ENCODE peak calls at places on chromosomes 5 and 9, in six cellular contexts. E is nephron progenitor cell, S is chondrocyte, R is colonic mucosa, L is AG04449, Y is GM06990. A is an unnamed sample.

GRCh38 chr9:1495684-1496083 is 445.5 kb downstream of the DMRT2 start:
- DNase-seq in Y (no peak), E (no peak), S (no peak), R (no peak), L (no peak), A (no peak)

GRCh38 chr9:92763721-92764380 is 782 bp downstream of the BICD2 start:
- DNase-seq in E (peak), S (no peak), Y (peak), L (no peak), R (no peak), A (peak)

GRCh38 chr9:133335924-133336811 is at the start of gene SURF6:
- DNase-seq in L (peak), S (peak), Y (peak), R (peak), E (peak), A (peak)

GRCh38 chr5:14522721-14523120 is 58.9 kb upstream of the OTULINL start:
- DNase-seq in Y (no peak), S (no peak), E (no peak), L (no peak), R (no peak), A (no peak)

GRCh38 chr9:32486839-32487562 is 39.0 kb downstream of the RIGI start:
- DNase-seq in L (peak), R (no peak), S (no peak), Y (no peak), E (no peak), A (no peak)

GRCh38 chr5:84635235-84636055 is 250.8 kb upstream of the EDIL3 start:
- DNase-seq in Y (no peak), S (peak), L (no peak), E (no peak), R (no peak), A (no peak)

GRCh38 chr9:289121-289520 is 74.5 kb downstream of the DOCK8 start:
- DNase-seq in Y (no peak), S (no peak), R (no peak), L (no peak), E (no peak), A (no peak)

GRCh38 chr5:140565024-140565779 is 574 bp downstream of the SLC35A4 start:
- DNase-seq in R (no peak), E (no peak), S (no peak), L (no peak), Y (no peak), A (no peak)

GRCh38 chr5:171342362-171343111 is 33.5 kb downstream of the TLX3 start:
- DNase-seq in S (no peak), Y (no peak), R (peak), L (peak), E (peak), A (peak)

GRCh38 chr9:31615964-31616363 is 768.5 kb upstream of the ACO1 start:
- DNase-seq in S (no peak), L (no peak), E (no peak), Y (no peak), R (no peak), A (no peak)

GRCh38 chr5:1963941-1964451 is 81.3 kb upstream of the IRX4 start:
- DNase-seq in R (peak), L (no peak), E (no peak), Y (no peak), S (no peak), A (no peak)

GRCh38 chr9:86202338-86202882 is 57.0 kb downstream of the C9orf153 start:
- DNase-seq in L (peak), R (no peak), Y (no peak), S (no peak), E (peak), A (peak)

GRCh38 chr5:134594797-134595457 is 37.7 kb downstream of the SAR1B start:
- DNase-seq in Y (no peak), S (no peak), L (no peak), E (no peak), R (peak), A (no peak)

GRCh38 chr5:126801992-126802294 is 25.0 kb downstream of the LMNB1 start:
- DNase-seq in L (no peak), S (no peak), E (no peak), Y (no peak), R (no peak), A (peak)

GRCh38 chr5:88368201-88368600 is 99.6 kb upstream of the TMEM161B start:
- DNase-seq in L (no peak), R (no peak), Y (no peak), E (no peak), S (no peak), A (no peak)

GRCh38 chr5:59125961-59126360 is 543.1 kb downstream of the RAB3C start:
- DNase-seq in Y (no peak), S (no peak), L (no peak), R (no peak), E (no peak), A (no peak)

GRCh38 chr9:125523681-125524080 is 183.3 kb downstream of the MAPKAP1 start:
- DNase-seq in R (no peak), E (no peak), S (no peak), Y (no peak), L (no peak), A (no peak)

GRCh38 chr5:53397141-53397794 is 83.2 kb upstream of the FST start:
- DNase-seq in R (no peak), Y (no peak), S (no peak), E (no peak), L (no peak), A (no peak)

GRCh38 chr5:80761176-80761575 is 106.4 kb upstream of the DHFR start:
- DNase-seq in E (no peak), L (no peak), Y (no peak), R (no peak), S (no peak), A (no peak)

GRCh38 chr5:66891184-66891925 is 295.2 kb downstream of the MAST4 start:
- DNase-seq in S (no peak), L (no peak), E (no peak), Y (no peak), R (peak), A (no peak)

GRCh38 chr5:149405550-149406202 is 26.6 kb upstream of the IL17B start:
- DNase-seq in R (no peak), L (no peak), E (no peak), S (no peak), Y (no peak), A (no peak)

GRCh38 chr9:26175264-26175663 is 497.0 kb upstream of the TUSC1 start:
- DNase-seq in R (no peak), Y (no peak), E (no peak), L (peak), S (no peak), A (no peak)

GRCh38 chr5:16857635-16858034 is 78.5 kb downstream of the MYO10 start:
- DNase-seq in L (no peak), Y (no peak), E (no peak), R (no peak), S (no peak), A (no peak)

GRCh38 chr9:27310582-27310981 is 13.6 kb upstream of the EQTN start:
- DNase-seq in R (no peak), E (no peak), Y (no peak), S (no peak), L (no peak), A (no peak)

GRCh38 chr5:5387192-5387591 is 35.3 kb upstream of the ICE1 start:
- DNase-seq in E (no peak), R (no peak), S (no peak), Y (no peak), L (no peak), A (no peak)

GRCh38 chr9:126397056-126397455 is 70.4 kb downstream of the MVB12B start:
- DNase-seq in L (no peak), E (no peak), R (no peak), Y (peak), S (no peak), A (peak)

GRCh38 chr5:149038336-149039075 is 24.4 kb downstream of the SH3TC2 start:
- DNase-seq in Y (no peak), E (no peak), L (no peak), R (no peak), S (no peak), A (no peak)

GRCh38 chr5:82820188-82820587 is 257.0 kb downstream of the TMEM167A start:
- DNase-seq in E (no peak), Y (no peak), R (no peak), L (no peak), S (no peak), A (no peak)

GRCh38 chr5:52342361-52342760 is 445.4 kb upstream of the ITGA1 start:
- DNase-seq in R (no peak), L (no peak), S (no peak), Y (no peak), E (no peak), A (no peak)

GRCh38 chr9:101840694-101841188 is 102.3 kb upstream of the GRIN3A start:
- DNase-seq in R (no peak), S (no peak), E (no peak), Y (no peak), L (no peak), A (no peak)

GRCh38 chr5:113806823-113807222 is 293.3 kb downstream of the YTHDC2 start:
- DNase-seq in R (no peak), Y (no peak), L (no peak), S (no peak), E (peak), A (no peak)

GRCh38 chr5:36875051-36875788 is 1.3 kb upstream of the NIPBL start:
- DNase-seq in Y (peak), L (no peak), S (peak), R (peak), E (peak), A (peak)

GRCh38 chr5:151223447-151224264 is at the start of gene CCDC69:
- DNase-seq in L (no peak), E (peak), R (peak), S (no peak), Y (peak), A (peak)

GRCh38 chr5:97074859-97075489 is 67.4 kb downstream of the LIX1 start:
- DNase-seq in R (no peak), L (no peak), Y (no peak), S (no peak), E (no peak), A (no peak)
- TF ChIP-seq CTCF in R (no peak), L (no peak), Y (no peak), S (no peak), E (no peak), A (no peak)

DNA sequence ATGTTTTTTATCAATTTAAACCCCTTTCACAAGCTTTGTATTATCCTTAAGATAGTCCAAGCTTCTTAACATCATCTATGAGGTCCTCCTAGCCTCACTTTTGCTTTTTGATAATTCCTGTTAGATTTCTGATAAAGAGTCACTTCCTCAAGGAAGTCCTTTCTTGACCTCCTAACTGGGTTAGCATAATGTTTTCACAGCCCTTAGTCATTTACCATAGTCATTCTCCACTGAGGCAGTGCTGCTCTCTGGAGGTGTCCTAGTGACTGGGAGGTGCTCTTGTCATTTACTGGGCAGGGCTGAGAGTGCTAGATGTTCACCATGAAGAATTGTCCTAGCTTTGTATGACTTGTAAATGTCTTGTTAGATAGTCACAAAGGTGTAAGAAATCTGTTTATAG is 26.4 kb downstream of the TNPO1 start:
- DNase-seq in Y (no peak), E (no peak), S (no peak), R (peak), L (no peak), A (peak)
- TF ChIP-seq CTCF in Y (no peak), E (no peak), S (peak), R (no peak), L (no peak), A (no peak)

GRCh38 chr5:55402199-55402598 is 94.4 kb downstream of the MTREX start:
- DNase-seq in R (no peak), E (no peak), L (no peak), S (no peak), Y (no peak), A (no peak)
- TF ChIP-seq CTCF in R (no peak), E (no peak), L (peak), S (peak), Y (no peak), A (no peak)

GRCh38 chr9:128731093-128731492 is 7.2 kb upstream of the ZDHHC12 start:
- DNase-seq in S (no peak), R (no peak), Y (no peak), L (no peak), E (no peak), A (no peak)

GRCh38 chr9:128732576-128732975 is 8.6 kb upstream of the ZDHHC12 start:
- DNase-seq in S (no peak), E (no peak), Y (no peak), L (no peak), R (no peak), A (no peak)

GRCh38 chr9:128733256-128733655 is 9.3 kb upstream of the ZDHHC12 start:
- DNase-seq in R (peak), L (no peak), Y (no peak), S (no peak), E (peak), A (peak)

GRCh38 chr9:128729766-128730517 is 6.0 kb upstream of the ZDHHC12 start:
- DNase-seq in Y (no peak), S (no peak), R (no peak), E (no peak), L (no peak), A (no peak)

GRCh38 chr9:128731691-128732090 is 7.8 kb upstream of the ZDHHC12 start:
- DNase-seq in E (no peak), S (no peak), Y (no peak), R (no peak), L (no peak), A (no peak)
- TF ChIP-seq CTCF in E (no peak), S (no peak), Y (no peak), R (no peak), L (no peak), A (no peak)

GRCh38 chr5:18048449-18048848 is 414.2 kb downstream of the TAF11L14 start:
- DNase-seq in R (no peak), L (no peak), E (no peak), Y (no peak), S (no peak), A (no peak)
- TF ChIP-seq CTCF in R (no peak), L (no peak), E (no peak), Y (no peak), S (no peak), A (no peak)

GRCh38 chr5:179526978-179527377 is 23.4 kb upstream of the RUFY1 start:
- DNase-seq in R (no peak), Y (no peak), L (no peak), E (no peak), S (no peak), A (no peak)

GRCh38 chr5:179533907-179534306 is 16.4 kb upstream of the RUFY1 start:
- DNase-seq in Y (peak), L (no peak), S (no peak), E (no peak), R (no peak), A (peak)

GRCh38 chr5:179533024-179533423 is 17.3 kb upstream of the RUFY1 start:
- DNase-seq in E (no peak), Y (no peak), S (no peak), L (no peak), R (no peak), A (no peak)

GRCh38 chr5:179534431-179534830 is 15.9 kb upstream of the RUFY1 start:
- DNase-seq in E (no peak), Y (peak), R (no peak), L (no peak), S (no peak), A (peak)

DNA sequence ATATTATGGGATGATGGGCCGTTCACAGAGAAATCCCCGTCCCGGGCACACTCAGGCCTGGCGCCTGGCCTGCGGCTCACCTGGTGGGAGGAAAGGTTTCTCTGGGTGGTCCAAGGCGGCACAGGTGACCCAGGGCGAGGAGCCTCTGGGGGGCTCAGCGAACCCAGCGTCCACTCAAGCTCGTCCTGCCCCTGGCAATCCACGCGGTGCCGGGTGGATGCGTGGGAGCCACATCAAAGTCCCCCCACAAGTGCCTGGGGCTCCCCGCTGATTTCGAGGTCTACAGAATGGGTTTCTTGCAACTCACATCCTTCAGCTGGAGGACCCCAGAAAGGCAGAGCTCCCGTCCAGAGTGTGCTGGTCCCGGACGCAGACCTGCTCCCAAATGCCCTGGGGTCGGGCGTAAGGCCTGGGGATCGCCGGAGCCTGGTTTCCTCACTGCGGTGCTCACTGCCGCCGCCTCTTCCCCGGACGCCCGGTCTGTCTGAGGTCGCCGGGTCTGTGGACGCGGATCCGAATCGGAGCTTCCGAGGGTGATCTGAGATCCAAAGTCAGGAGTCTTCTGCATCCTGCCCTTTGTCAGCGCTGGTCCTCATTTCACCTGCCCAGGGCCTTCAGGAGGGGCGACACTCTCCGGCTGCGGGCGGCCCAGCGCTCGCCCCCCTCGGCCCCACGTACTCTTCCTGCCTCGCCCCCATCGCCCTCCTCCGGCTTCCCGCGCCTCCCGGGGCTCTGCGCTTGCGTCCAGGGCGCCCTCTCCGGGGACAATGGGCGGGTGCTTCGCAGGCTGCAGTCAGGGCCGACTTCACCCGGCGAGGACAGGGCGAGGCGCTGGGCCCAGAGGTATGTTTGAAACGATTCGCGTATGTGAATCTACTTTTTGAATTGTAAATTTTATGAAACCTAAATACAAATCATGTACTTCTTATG is 20.0 kb upstream of the RUFY1 start:
- DNase-seq in L (no peak), R (peak), E (peak), S (no peak), Y (peak), A (peak)
- TF ChIP-seq CTCF in L (peak), R (no peak), E (no peak), S (peak), Y (peak), A (peak)

A was measured in GM13976.